ENCODE peak calls at places on chromosomes 4 and X, in eight cellular contexts. D is AG04450; M is activated T-cell treated with anti-CD3 and anti-CD28 coated beads, Interleukin-2, amount 50 U/mL, for 4 hours; J is H7; Y is ELR; W is activated CD4-positive, alpha-beta T cell treated with anti-CD3 and anti-CD28 coated beads, Interleukin-2, amount 10 ng/mL, durations not matched to agents 7 days and 5 days; H is HEK293T; B is SK-N-DZ. P is an unnamed sample.

GRCh38 chrX:23784487-23785301 is 1.7 kb downstream of the SAT1 start:
- DNase-seq in D (no peak), M (no peak), J (no peak), Y (peak; percentile 85), W (peak; percentile 13), H (no peak), B (no peak), P (peak; percentile 86)

GRCh38 chrX:11908371-11908770 is 150.3 kb downstream of the MSL3 start:
- DNase-seq in D (no peak), M (peak; percentile 7), J (peak; percentile 28), Y (peak; percentile 52), W (peak; percentile 33), H (peak; percentile 20), B (no peak), P (peak; percentile 24)

GRCh38 chr4:186689476-186689875 is 34.2 kb downstream of the FAT1 start:
- DNase-seq in D (no peak), M (no peak), J (peak; percentile 1), Y (no peak), W (no peak), H (no peak), B (no peak), P (no peak)

GRCh38 chrX:64338296-64338695 is 57.0 kb downstream of the MTMR8 start:
- DNase-seq in D (no peak), M (no peak), J (no peak), Y (no peak), W (no peak), H (no peak), B (no peak), P (peak; percentile 1)

GRCh38 chrX:138127314-138127713 is 561.4 kb downstream of the ZIC3 start:
- DNase-seq in D (no peak), M (no peak), J (no peak), Y (peak; percentile 42), W (no peak), H (no peak), B (no peak), P (peak; percentile 57)

GRCh38 chr4:2085496-2085901 is 26.4 kb downstream of the NAT8L start:
- DNase-seq in D (no peak), M (no peak), J (no peak), Y (no peak), W (no peak), H (no peak), B (no peak), P (no peak)

GRCh38 chr4:10577018-10577417 is 107.5 kb downstream of the CLNK start:
- DNase-seq in D (no peak), M (no peak), J (no peak), Y (no peak), W (peak; percentile 18), H (no peak), B (no peak), P (no peak)

GRCh38 chrX:124275167-124275894 is 57.1 kb upstream of the TEX13D start:
- DNase-seq in D (no peak), M (no peak), J (no peak), Y (no peak), W (no peak), H (no peak), B (no peak), P (no peak)

GRCh38 chr4:4599886-4600285 is 58.0 kb upstream of the STX18 start:
- DNase-seq in D (no peak), M (no peak), J (no peak), Y (no peak), W (no peak), H (no peak), B (no peak), P (no peak)

GRCh38 chrX:136779346-136779781 is 1.4 kb downstream of the ARHGEF6 start:
- DNase-seq in D (no peak), M (no peak), J (no peak), Y (peak; percentile 3), W (peak; percentile 39), H (no peak), B (no peak), P (no peak)

GRCh38 chr4:165403667-165404066 is 24.9 kb downstream of the CPE start:
- DNase-seq in D (no peak), M (no peak), J (no peak), Y (peak; percentile 8), W (no peak), H (no peak), B (no peak), P (no peak)

GRCh38 chr4:112284662-112285411 is 867 bp downstream of the TIFA start:
- DNase-seq in D (no peak), M (no peak), J (peak; percentile 35), Y (peak; percentile 32), W (no peak), H (no peak), B (no peak), P (peak; percentile 46)

GRCh38 chrX:17597836-17598434 is 139.4 kb upstream of the SCML1 start:
- DNase-seq in D (no peak), M (no peak), J (no peak), Y (no peak), W (no peak), H (no peak), B (no peak), P (no peak)

GRCh38 chr4:122758033-122758432 is 25.5 kb downstream of the BBS12 start:
- DNase-seq in D (no peak), M (no peak), J (no peak), Y (peak; percentile 67), W (no peak), H (peak; percentile 14), B (peak; percentile 6), P (peak; percentile 58)

GRCh38 chrX:119516157-119516702 is 48.0 kb downstream of the SLC25A5 start:
- DNase-seq in D (peak; percentile 30), M (peak; percentile 19), J (peak; percentile 68), Y (peak; percentile 75), W (peak; percentile 56), H (peak; percentile 91), B (peak; percentile 63), P (peak; percentile 85)

GRCh38 chrX:66163849-66164401 is at the start of gene HEPH:
- DNase-seq in D (peak; percentile 13), M (no peak), J (peak; percentile 16), Y (no peak), W (no peak), H (no peak), B (no peak), P (no peak)

GRCh38 chr4:114563536-114564315 is 34.9 kb upstream of the UGT8 start:
- DNase-seq in D (no peak), M (no peak), J (peak; percentile 12), Y (peak; percentile 1), W (no peak), H (no peak), B (no peak), P (peak; percentile 41)

GRCh38 chr4:16508968-16509367 is 282.7 kb upstream of the TAPT1 start:
- DNase-seq in D (no peak), M (no peak), J (no peak), Y (peak; percentile 9), W (no peak), H (no peak), B (no peak), P (no peak)

GRCh38 chr4:42519803-42520417 is 122.6 kb downstream of the SHISA3 start:
- DNase-seq in D (peak; percentile 7), M (peak; percentile 19), J (peak; percentile 7), Y (peak; percentile 54), W (peak; percentile 68), H (peak; percentile 31), B (peak; percentile 41), P (peak; percentile 62)

GRCh38 chrX:10769696-10770619 is 149.6 kb upstream of the MID1 start:
- DNase-seq in D (peak; percentile 4), M (no peak), J (peak; percentile 40), Y (peak; percentile 25), W (no peak), H (no peak), B (peak; percentile 64), P (no peak)

GRCh38 chr4:86181585-86181984 is 178.3 kb downstream of the MAPK10 start:
- DNase-seq in D (no peak), M (no peak), J (no peak), Y (peak; percentile 35), W (no peak), H (no peak), B (no peak), P (no peak)

GRCh38 chr4:82818974-82819662 is 20.5 kb upstream of the SCD5 start:
- DNase-seq in D (no peak), M (no peak), J (no peak), Y (no peak), W (no peak), H (no peak), B (no peak), P (no peak)

GRCh38 chrX:14948701-14949100 is 75.5 kb downstream of the MOSPD2 start:
- DNase-seq in D (no peak), M (no peak), J (no peak), Y (peak; percentile 24), W (no peak), H (no peak), B (no peak), P (no peak)

GRCh38 chrX:38500886-38501285 is 60.5 kb upstream of the TSPAN7 start:
- DNase-seq in D (no peak), M (no peak), J (no peak), Y (no peak), W (no peak), H (no peak), B (no peak), P (peak; percentile 70)

GRCh38 chr4:159758061-159758460 is 655.2 kb downstream of the RAPGEF2 start:
- DNase-seq in D (no peak), M (no peak), J (no peak), Y (no peak), W (no peak), H (no peak), B (no peak), P (no peak)

GRCh38 chr4:142534994-142535393 is 311.1 kb downstream of the INPP4B start:
- DNase-seq in D (no peak), M (no peak), J (no peak), Y (peak; percentile 76), W (no peak), H (no peak), B (no peak), P (no peak)

GRCh38 chr4:70251250-70251944 is 9.0 kb downstream of the CSN3 start:
- DNase-seq in D (no peak), M (no peak), J (no peak), Y (no peak), W (no peak), H (no peak), B (no peak), P (no peak)

P was measured in RKO.